ENCODE peak calls at places on chromosomes 1 and 21, in four cellular contexts. U, W, P and J are unnamed samples.

GRCh38 chr1:41428736-41429640 is 55.5 kb downstream of the EDN2 start:
- DNase-seq in P (no peak), U (no peak), W (no peak), J (peak)

GRCh38 chr1:9389969-9390368 is 97.3 kb downstream of the SPSB1 start:
- DNase-seq in P (no peak), U (no peak), W (no peak), J (no peak)

GRCh38 chr1:182765416-182765815 is 24.2 kb upstream of the NPL start:
- DNase-seq in W (no peak), U (no peak), P (no peak), J (no peak)

GRCh38 chr21:23887709-23888303 is 1719.5 kb downstream of the MRPL39 start:
- DNase-seq in P (no peak), U (no peak), W (no peak), J (no peak)

GRCh38 chr1:15328785-15329480 is 80.8 kb upstream of the EFHD2 start:
- DNase-seq in P (no peak), U (no peak), W (no peak), J (peak)

GRCh38 chr1:81129366-81129765 is 671.4 kb upstream of the ADGRL2 start:
- DNase-seq in U (no peak), W (no peak), P (no peak), J (no peak)

GRCh38 chr1:227010645-227011044 is 70.6 kb downstream of the COQ8A start:
- DNase-seq in P (no peak), W (no peak), U (no peak), J (no peak)

GRCh38 chr1:73948021-73948420 is 250.0 kb downstream of the LRRIQ3 start:
- DNase-seq in P (no peak), U (no peak), W (no peak), J (no peak)

GRCh38 chr1:156114919-156115513 is 505 bp downstream of the LMNA start:
- DNase-seq in P (no peak), W (no peak), U (no peak), J (peak)

GRCh38 chr1:42971848-42972291 is 13.2 kb upstream of the SLC2A1 start:
- DNase-seq in P (no peak), U (no peak), W (no peak), J (no peak)

GRCh38 chr1:234607091-234608025 is 2.6 kb downstream of the IRF2BP2 start:
- DNase-seq in W (peak), U (no peak), P (no peak), J (no peak)

GRCh38 chr21:44517175-44517899 is 22.7 kb downstream of the KRTAP10-1 start:
- DNase-seq in W (peak), P (peak), U (no peak), J (peak)

GRCh38 chr1:41319106-41319755 is 42.0 kb upstream of the FOXO6 start:
- DNase-seq in P (no peak), W (no peak), U (no peak), J (no peak)

GRCh38 chr1:147494998-147495580 is 46.2 kb upstream of the BCL9 start:
- DNase-seq in W (peak), P (peak), U (no peak), J (peak)

GRCh38 chr1:6260433-6260934 is 414 bp downstream of the GPR153 start:
- DNase-seq in U (no peak), W (no peak), P (no peak), J (peak)

GRCh38 chr1:20500716-20501115 is 7.2 kb downstream of the MUL1 start:
- DNase-seq in W (no peak), P (no peak), U (no peak), J (no peak)

GRCh38 chr1:24275510-24275909 is 43.6 kb upstream of the GRHL3 start:
- DNase-seq in P (no peak), U (no peak), W (no peak), J (no peak)

GRCh38 chr1:220806408-220806807 is 19.7 kb downstream of the MTARC1 start:
- DNase-seq in U (no peak), P (no peak), W (no peak), J (no peak)

GRCh38 chr1:208170252-208170651 is 73.9 kb downstream of the PLXNA2 start:
- DNase-seq in P (no peak), U (no peak), W (no peak), J (no peak)

DNA sequence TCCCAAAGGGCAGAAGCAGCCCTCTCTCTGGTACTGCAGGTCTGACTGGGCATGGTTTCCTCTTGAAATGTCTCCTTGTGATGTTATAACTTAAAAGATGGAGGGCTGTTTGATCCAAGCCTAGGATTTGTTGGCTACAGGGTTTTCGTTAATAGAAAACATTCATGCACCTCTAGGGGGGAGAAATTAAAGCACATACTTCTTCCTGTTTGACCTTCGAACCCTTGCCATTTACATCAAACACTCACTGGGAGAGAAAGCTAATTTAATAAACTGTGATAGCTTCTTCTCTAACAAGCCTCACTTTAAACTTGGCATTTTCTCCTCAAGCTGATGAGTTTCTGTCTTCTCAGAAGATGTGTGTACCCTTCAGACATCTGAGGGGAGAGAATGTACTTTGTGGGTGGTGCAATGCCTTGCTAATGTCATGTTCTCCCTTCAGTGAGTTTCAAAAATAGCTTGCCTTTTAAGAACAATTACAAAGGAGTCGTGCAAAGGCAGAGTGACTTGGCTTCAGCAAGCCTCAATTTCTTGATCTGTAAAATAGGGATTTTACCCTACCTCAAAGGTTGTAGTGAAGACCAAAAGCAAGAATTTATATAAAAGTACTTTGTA is 20.4 kb downstream of the CACHD1 start:
- DNase-seq in W (no peak), P (no peak), U (no peak), J (no peak)
- TF ChIP-seq CEBPB in W (no peak), P (no peak), U (no peak), J (no peak)

GRCh38 chr1:107526524-107527198 is 385.8 kb downstream of the NTNG1 start:
- DNase-seq in U (no peak), W (peak), P (no peak), J (no peak)

GRCh38 chr1:107525961-107526360 is 385.1 kb downstream of the NTNG1 start:
- DNase-seq in P (no peak), U (no peak), W (peak), J (no peak)

GRCh38 chr1:107523736-107524135 is 382.9 kb downstream of the NTNG1 start:
- DNase-seq in U (no peak), W (no peak), P (no peak), J (no peak)

GRCh38 chr1:107523061-107523460 is 382.2 kb downstream of the NTNG1 start:
- DNase-seq in W (no peak), U (no peak), P (no peak), J (no peak)

GRCh38 chr1:107525146-107525545 is 384.3 kb downstream of the NTNG1 start:
- DNase-seq in W (peak), P (no peak), U (no peak), J (no peak)
- TF ChIP-seq CREB1 in W (no peak), P (no peak), U (no peak), J (no peak)

DNA sequence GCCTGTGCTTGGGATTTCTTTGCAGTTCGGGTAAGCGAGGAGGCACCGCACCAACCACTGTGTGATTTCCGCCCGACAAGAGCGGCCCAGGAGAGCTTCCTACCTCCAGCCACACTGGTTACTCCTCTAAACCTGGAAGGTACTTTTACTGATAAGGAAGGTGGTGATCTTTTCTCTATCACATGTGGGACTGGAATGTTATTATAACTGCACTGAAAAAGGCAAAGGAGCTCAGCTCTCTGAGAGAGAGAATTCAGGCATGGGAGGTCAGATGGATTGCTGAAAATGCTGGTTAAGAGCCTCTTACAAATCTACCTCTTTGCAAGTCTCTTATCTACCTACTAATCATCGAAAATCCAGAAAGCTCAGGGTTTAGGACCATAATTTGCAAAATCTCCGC is 7.7 kb upstream of the KCNE1 start:
- DNase-seq in U (no peak), P (no peak), W (no peak), J (no peak)
- TF ChIP-seq CEBPB in U (no peak), P (no peak), W (no peak), J (no peak)

GRCh38 chr21:41647806-41648561 is 118.9 kb downstream of the RIPK4 start:
- DNase-seq in W (no peak), P (no peak), U (no peak), J (no peak)

GRCh38 chr21:41651396-41651795 is 115.5 kb downstream of the RIPK4 start:
- DNase-seq in W (no peak), P (no peak), U (no peak), J (no peak)

GRCh38 chr21:41651830-41652229 is 115.0 kb downstream of the RIPK4 start:
- DNase-seq in U (no peak), W (no peak), P (no peak), J (no peak)

GRCh38 chr21:41650526-41651145 is 116.2 kb downstream of the RIPK4 start:
- DNase-seq in W (no peak), U (no peak), P (no peak), J (no peak)

DNA sequence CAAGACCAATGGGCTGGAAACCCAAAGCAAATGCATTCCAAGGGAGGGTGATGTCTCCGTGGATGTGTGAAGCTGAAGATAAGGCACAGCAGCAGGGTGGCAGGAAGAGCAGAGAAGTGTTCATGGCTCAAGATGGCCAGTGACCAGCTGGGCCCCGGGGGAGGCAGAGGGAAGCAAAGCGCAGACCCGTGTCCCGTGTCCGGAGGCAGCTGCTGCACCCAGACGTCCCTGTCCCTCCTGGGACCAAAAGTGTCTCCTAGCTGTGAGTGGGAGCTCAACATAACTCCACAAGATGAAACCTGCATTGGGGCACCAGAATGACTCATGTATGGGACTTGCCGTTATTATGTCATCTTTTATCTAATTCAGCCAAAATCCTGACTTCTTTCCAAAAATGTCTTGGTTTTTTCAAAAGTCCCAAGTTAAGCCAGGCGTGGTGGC is 118.2 kb downstream of the RIPK4 start:
- DNase-seq in P (no peak), U (no peak), W (no peak), J (no peak)
- TF ChIP-seq CREB1 in P (no peak), U (no peak), W (no peak), J (no peak)

GRCh38 chr1:158117854-158118691 is 62.6 kb upstream of the CD1D start:
- DNase-seq in P (no peak), U (peak), W (peak), J (peak)
- TF ChIP-seq CEBPB in P (no peak), U (no peak), W (no peak), J (no peak)

GRCh38 chr1:106954830-106955229 is 101.6 kb upstream of the PRMT6 start:
- DNase-seq in U (no peak), W (no peak), P (no peak), J (no peak)

GRCh38 chr1:106956721-106957120 is 99.8 kb upstream of the PRMT6 start:
- DNase-seq in W (no peak), P (no peak), U (no peak), J (no peak)

GRCh38 chr1:106957795-106958194 is 98.7 kb upstream of the PRMT6 start:
- DNase-seq in W (no peak), P (no peak), U (no peak), J (no peak)

DNA sequence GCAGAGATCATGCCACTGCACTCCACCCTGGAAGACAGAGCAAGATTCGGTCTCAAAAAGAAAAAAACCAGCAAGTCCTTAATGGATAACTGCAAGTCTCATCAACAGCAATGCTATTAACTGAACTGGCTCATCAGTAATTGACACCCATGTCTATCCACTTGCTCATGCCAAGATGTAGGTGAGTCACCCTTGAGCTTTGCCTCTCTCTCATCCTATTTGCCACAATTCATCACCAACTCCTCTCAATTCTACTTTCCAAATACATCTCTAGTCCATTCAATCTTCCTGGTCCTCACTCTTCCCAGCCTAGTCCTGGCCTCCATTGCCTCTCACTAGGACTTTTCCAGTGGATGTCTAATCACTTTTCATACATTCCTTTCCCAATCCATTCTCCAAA is 103.7 kb upstream of the PRMT6 start:
- DNase-seq in P (no peak), U (no peak), W (no peak), J (no peak)
- TF ChIP-seq CREB1 in P (no peak), U (no peak), W (no peak), J (no peak)

DNA sequence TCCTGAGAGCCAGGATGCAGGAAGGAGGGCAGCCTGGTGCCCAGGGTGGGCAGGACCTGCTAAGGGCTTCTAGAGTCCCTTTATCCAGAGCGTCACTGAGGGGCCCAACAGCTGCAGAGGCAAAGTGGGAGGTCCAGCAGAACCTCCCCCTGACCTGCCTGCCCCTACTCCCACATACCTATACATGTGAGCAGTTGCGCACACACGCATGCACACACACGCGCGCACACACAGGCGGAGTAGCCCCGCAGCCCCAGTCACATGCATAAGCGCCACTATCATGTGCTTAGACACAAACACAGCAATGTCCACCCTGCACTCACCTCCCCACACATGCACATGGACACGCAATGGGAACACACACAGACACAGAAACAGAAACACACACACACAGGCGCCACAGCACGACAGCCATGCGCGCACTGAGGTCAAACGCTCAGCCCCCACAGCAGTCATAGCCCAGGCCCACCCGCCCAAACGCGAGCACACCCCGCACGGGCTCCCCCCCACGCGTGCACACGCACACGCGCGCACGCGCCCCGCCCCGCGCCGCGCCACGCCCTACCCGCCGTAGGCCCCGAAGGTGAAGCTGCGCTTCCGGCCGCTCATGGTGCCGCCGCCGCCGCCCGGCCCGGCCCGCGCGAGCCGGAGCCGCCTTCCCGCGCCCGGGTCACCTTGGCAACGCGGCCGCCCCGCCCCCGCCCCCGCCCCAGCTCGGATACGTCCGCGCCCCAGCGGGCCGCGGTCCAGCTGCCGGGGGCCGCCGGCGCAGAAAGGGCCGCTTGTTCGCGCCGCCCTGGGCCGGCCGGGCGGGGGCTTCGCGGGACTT is 17.7 kb downstream of the RAP1GAP start:
- DNase-seq in P (no peak), W (no peak), U (no peak), J (peak)
- TF ChIP-seq CEBPB in P (no peak), W (no peak), U (no peak), J (no peak)